ENCODE peak calls at places on chromosomes 1 and 21, in six cellular contexts. One of them, this sample, is unnamed.

GRCh38 chr1:90924982-90925381 is 96.9 kb downstream of the ZNF644 start:
- DNase-seq in suprapubic skin: no peak
- DNase-seq in GM12865: no peak
- DNase-seq in WERI-Rb-1: no peak
- DNase-seq in SK-N-SH: no peak
- DNase-seq in CD8-positive, alpha-beta T cell: no peak
- DNase-seq in this sample: no peak

GRCh38 chr1:99852648-99853047 is 2.5 kb downstream of the AGL start:
- DNase-seq in suprapubic skin: no peak
- DNase-seq in GM12865: no peak
- DNase-seq in WERI-Rb-1: no peak
- DNase-seq in SK-N-SH: no peak
- DNase-seq in CD8-positive, alpha-beta T cell: no peak
- DNase-seq in this sample: no peak

GRCh38 chr1:228803421-228803820 is 68.1 kb downstream of the RHOU start:
- DNase-seq in suprapubic skin: no peak
- DNase-seq in GM12865: no peak
- DNase-seq in WERI-Rb-1: no peak
- DNase-seq in SK-N-SH: no peak
- DNase-seq in CD8-positive, alpha-beta T cell: no peak
- DNase-seq in this sample: no peak

GRCh38 chr1:245611251-245611650 is 456.5 kb downstream of the KIF26B start:
- DNase-seq in suprapubic skin: no peak
- DNase-seq in GM12865: no peak
- DNase-seq in WERI-Rb-1: no peak
- DNase-seq in SK-N-SH: no peak
- DNase-seq in CD8-positive, alpha-beta T cell: no peak
- DNase-seq in this sample: no peak

GRCh38 chr21:46219591-46220239 is 8.9 kb downstream of the LSS start:
- DNase-seq in suprapubic skin: peak
- DNase-seq in GM12865: no peak
- DNase-seq in WERI-Rb-1: no peak
- DNase-seq in SK-N-SH: no peak
- DNase-seq in CD8-positive, alpha-beta T cell: no peak
- DNase-seq in this sample: no peak

GRCh38 chr1:61519631-61520030 is 205.3 kb downstream of the TM2D1 start:
- DNase-seq in suprapubic skin: no peak
- DNase-seq in GM12865: no peak
- DNase-seq in WERI-Rb-1: no peak
- DNase-seq in SK-N-SH: no peak
- DNase-seq in CD8-positive, alpha-beta T cell: no peak
- DNase-seq in this sample: no peak

GRCh38 chr1:33370286-33370685 is 49.4 kb upstream of the A3GALT2 start:
- DNase-seq in suprapubic skin: no peak
- DNase-seq in GM12865: no peak
- DNase-seq in WERI-Rb-1: no peak
- DNase-seq in SK-N-SH: peak
- DNase-seq in CD8-positive, alpha-beta T cell: no peak
- DNase-seq in this sample: no peak

GRCh38 chr21:35953570-35953969 is 106.8 kb downstream of the SETD4 start:
- DNase-seq in suprapubic skin: no peak
- DNase-seq in GM12865: no peak
- DNase-seq in WERI-Rb-1: no peak
- DNase-seq in SK-N-SH: no peak
- DNase-seq in CD8-positive, alpha-beta T cell: no peak
- DNase-seq in this sample: no peak

GRCh38 chr21:45588086-45588825 is 46.0 kb upstream of the SLC19A1 start:
- DNase-seq in suprapubic skin: peak
- DNase-seq in GM12865: no peak
- DNase-seq in WERI-Rb-1: peak
- DNase-seq in SK-N-SH: no peak
- DNase-seq in CD8-positive, alpha-beta T cell: no peak
- DNase-seq in this sample: peak

GRCh38 chr1:37473431-37474050 is 839 bp upstream of the ZC3H12A start:
- DNase-seq in suprapubic skin: no peak
- DNase-seq in GM12865: no peak
- DNase-seq in WERI-Rb-1: peak
- DNase-seq in SK-N-SH: peak
- DNase-seq in CD8-positive, alpha-beta T cell: peak
- DNase-seq in this sample: no peak

GRCh38 chr1:112817555-112818373 is 102.6 kb upstream of the PPM1J start:
- DNase-seq in suprapubic skin: no peak
- DNase-seq in GM12865: no peak
- DNase-seq in WERI-Rb-1: no peak
- DNase-seq in SK-N-SH: no peak
- DNase-seq in CD8-positive, alpha-beta T cell: no peak
- DNase-seq in this sample: no peak

GRCh38 chr1:210584439-210585113 is 255.9 kb downstream of the HHAT start:
- DNase-seq in suprapubic skin: peak
- DNase-seq in GM12865: peak
- DNase-seq in WERI-Rb-1: peak
- DNase-seq in SK-N-SH: peak
- DNase-seq in CD8-positive, alpha-beta T cell: peak
- DNase-seq in this sample: peak

GRCh38 chr1:101148987-101149386 is 87.8 kb upstream of the S1PR1 start:
- DNase-seq in suprapubic skin: no peak
- DNase-seq in GM12865: no peak
- DNase-seq in WERI-Rb-1: no peak
- DNase-seq in SK-N-SH: no peak
- DNase-seq in CD8-positive, alpha-beta T cell: no peak
- DNase-seq in this sample: no peak

GRCh38 chr1:18949689-18950414 is 6.6 kb downstream of the IFFO2 start:
- DNase-seq in suprapubic skin: no peak
- DNase-seq in GM12865: peak
- DNase-seq in WERI-Rb-1: peak
- DNase-seq in SK-N-SH: no peak
- DNase-seq in CD8-positive, alpha-beta T cell: no peak
- DNase-seq in this sample: no peak

GRCh38 chr1:206050655-206051235 is 2.2 kb upstream of the RHEX start:
- DNase-seq in suprapubic skin: no peak
- DNase-seq in GM12865: peak
- DNase-seq in WERI-Rb-1: no peak
- DNase-seq in SK-N-SH: no peak
- DNase-seq in CD8-positive, alpha-beta T cell: peak
- DNase-seq in this sample: no peak

GRCh38 chr1:77513839-77514763 is 168.4 kb downstream of the ZZZ3 start:
- DNase-seq in suprapubic skin: no peak
- DNase-seq in GM12865: no peak
- DNase-seq in WERI-Rb-1: no peak
- DNase-seq in SK-N-SH: no peak
- DNase-seq in CD8-positive, alpha-beta T cell: no peak
- DNase-seq in this sample: no peak

GRCh38 chr1:183461350-183461749 is 10.9 kb upstream of the SMG7 start:
- DNase-seq in suprapubic skin: no peak
- DNase-seq in GM12865: no peak
- DNase-seq in WERI-Rb-1: no peak
- DNase-seq in SK-N-SH: no peak
- DNase-seq in CD8-positive, alpha-beta T cell: no peak
- DNase-seq in this sample: no peak

GRCh38 chr1:238562376-238562775 is 671.7 kb upstream of the ZP4 start:
- DNase-seq in suprapubic skin: no peak
- DNase-seq in GM12865: no peak
- DNase-seq in WERI-Rb-1: no peak
- DNase-seq in SK-N-SH: no peak
- DNase-seq in CD8-positive, alpha-beta T cell: no peak
- DNase-seq in this sample: no peak

GRCh38 chr1:6246497-6247295 is 2.7 kb downstream of the HES3 start:
- DNase-seq in suprapubic skin: peak
- DNase-seq in GM12865: peak
- DNase-seq in WERI-Rb-1: peak
- DNase-seq in SK-N-SH: peak
- DNase-seq in CD8-positive, alpha-beta T cell: peak
- DNase-seq in this sample: peak

GRCh38 chr1:25566186-25566729 is 22.9 kb downstream of the LDLRAP1 start:
- DNase-seq in suprapubic skin: no peak
- DNase-seq in GM12865: no peak
- DNase-seq in WERI-Rb-1: no peak
- DNase-seq in SK-N-SH: no peak
- DNase-seq in CD8-positive, alpha-beta T cell: no peak
- DNase-seq in this sample: no peak

GRCh38 chr1:92087542-92087941 is 7.4 kb downstream of the BTBD8 start:
- DNase-seq in suprapubic skin: no peak
- DNase-seq in GM12865: no peak
- DNase-seq in WERI-Rb-1: no peak
- DNase-seq in SK-N-SH: no peak
- DNase-seq in CD8-positive, alpha-beta T cell: no peak
- DNase-seq in this sample: no peak

GRCh38 chr1:8412183-8412831 is 94.4 kb downstream of the SLC45A1 start:
- DNase-seq in suprapubic skin: peak
- DNase-seq in GM12865: no peak
- DNase-seq in WERI-Rb-1: no peak
- DNase-seq in SK-N-SH: no peak
- DNase-seq in CD8-positive, alpha-beta T cell: no peak
- DNase-seq in this sample: no peak

GRCh38 chr1:113247355-113247754 is 143.0 kb upstream of the MAGI3 start:
- DNase-seq in suprapubic skin: no peak
- DNase-seq in GM12865: no peak
- DNase-seq in WERI-Rb-1: no peak
- DNase-seq in SK-N-SH: no peak
- DNase-seq in CD8-positive, alpha-beta T cell: no peak
- DNase-seq in this sample: no peak

GRCh38 chr1:218480137-218480536 is 135.0 kb downstream of the TGFB2 start:
- DNase-seq in suprapubic skin: no peak
- DNase-seq in GM12865: no peak
- DNase-seq in WERI-Rb-1: no peak
- DNase-seq in SK-N-SH: no peak
- DNase-seq in CD8-positive, alpha-beta T cell: no peak
- DNase-seq in this sample: no peak

GRCh38 chr1:183477986-183478781 is 5.9 kb downstream of the SMG7 start:
- DNase-seq in suprapubic skin: no peak
- DNase-seq in GM12865: peak
- DNase-seq in WERI-Rb-1: no peak
- DNase-seq in SK-N-SH: no peak
- DNase-seq in CD8-positive, alpha-beta T cell: no peak
- DNase-seq in this sample: no peak

DNA sequence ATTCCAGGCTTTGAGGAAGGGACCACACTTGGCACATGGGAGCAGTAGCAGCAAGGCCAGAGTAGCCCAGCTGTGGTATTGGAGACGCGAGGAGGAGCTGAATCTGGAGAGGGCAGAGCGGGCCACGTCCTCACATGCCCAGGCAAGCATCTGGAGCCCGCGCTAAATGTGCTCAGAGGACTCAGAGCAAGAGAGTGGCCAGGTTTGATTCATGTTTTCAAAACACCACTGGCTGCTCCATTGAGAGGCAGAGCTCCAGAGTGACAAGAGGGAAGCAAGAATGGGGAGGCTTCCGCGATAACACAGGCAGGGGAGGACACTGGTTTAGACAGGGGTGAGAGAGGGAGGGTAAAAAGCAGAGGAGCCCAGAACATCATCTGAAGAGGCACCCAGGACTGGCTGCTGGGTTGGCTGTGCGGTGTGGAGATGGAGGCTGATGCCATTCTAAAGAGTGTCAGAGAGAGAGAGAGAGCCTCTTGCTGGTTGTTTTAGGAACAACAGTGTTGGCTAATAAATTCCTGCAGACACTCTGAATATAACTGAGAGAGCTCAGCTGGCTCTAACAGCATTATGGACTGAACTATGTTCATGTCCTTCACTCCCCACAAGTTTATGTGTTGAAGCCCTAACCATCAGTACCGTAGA is 32.3 kb downstream of the RCAN1 start:
- DNase-seq in suprapubic skin: no peak
- DNase-seq in GM12865: peak
- DNase-seq in WERI-Rb-1: no peak
- DNase-seq in SK-N-SH: peak
- DNase-seq in CD8-positive, alpha-beta T cell: no peak
- DNase-seq in this sample: peak
- TF ChIP-seq CTCF in suprapubic skin: peak
- TF ChIP-seq CTCF in GM12865: peak
- TF ChIP-seq CTCF in WERI-Rb-1: peak
- TF ChIP-seq CTCF in SK-N-SH: peak
- TF ChIP-seq CTCF in CD8-positive, alpha-beta T cell: no peak
- TF ChIP-seq CTCF in this sample: peak

DNA sequence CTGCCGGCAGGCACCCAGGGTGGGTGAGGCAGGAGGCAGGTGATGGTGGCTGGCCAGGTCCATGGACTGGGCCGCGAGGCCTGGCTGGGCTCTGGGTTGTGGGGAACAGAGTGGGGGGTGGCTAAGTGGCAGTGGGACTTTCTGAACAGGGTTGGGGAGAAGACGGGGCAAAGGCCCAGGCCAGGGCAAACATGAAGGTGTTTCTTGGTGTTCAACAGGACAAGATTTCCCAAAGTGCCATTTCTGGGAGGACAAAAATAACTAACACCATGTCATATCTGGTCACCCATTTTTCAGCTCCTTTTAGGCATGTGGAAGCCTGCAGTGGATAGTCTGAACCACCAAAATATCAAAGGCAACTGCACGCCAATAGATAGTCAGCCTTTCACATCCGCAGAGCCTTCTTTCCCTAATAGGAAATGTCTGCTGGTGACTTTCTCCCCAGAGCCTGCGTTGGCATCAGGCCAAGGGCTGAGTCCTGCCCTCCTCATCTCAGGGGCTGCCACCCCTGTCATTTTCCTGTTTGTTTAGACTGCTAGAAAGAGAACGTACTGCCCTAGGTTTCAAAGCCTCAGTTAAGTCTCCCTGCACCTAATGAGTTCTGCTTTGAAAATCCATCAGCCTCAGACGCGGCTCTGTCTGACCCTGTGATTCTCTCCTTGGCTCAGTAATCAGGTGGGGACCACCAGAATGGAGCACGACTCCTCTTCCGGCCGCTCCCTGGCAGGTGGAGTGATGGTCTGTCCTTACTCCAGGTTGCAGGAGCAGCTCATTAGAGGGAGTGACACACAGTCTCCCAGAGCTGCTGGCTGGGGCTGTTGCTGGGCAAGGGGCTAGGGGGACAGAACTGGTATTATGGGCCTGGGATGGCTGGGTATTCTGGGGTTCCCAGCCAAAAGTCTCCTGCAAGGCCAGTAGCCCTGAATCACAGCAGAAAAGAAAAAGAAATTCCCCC is 27.1 kb downstream of the STUM start:
- DNase-seq in suprapubic skin: peak
- DNase-seq in GM12865: no peak
- DNase-seq in WERI-Rb-1: no peak
- DNase-seq in SK-N-SH: peak
- DNase-seq in CD8-positive, alpha-beta T cell: no peak
- DNase-seq in this sample: no peak
- TF ChIP-seq CTCF in suprapubic skin: no peak
- TF ChIP-seq CTCF in GM12865: no peak
- TF ChIP-seq CTCF in WERI-Rb-1: no peak
- TF ChIP-seq CTCF in SK-N-SH: no peak
- TF ChIP-seq CTCF in CD8-positive, alpha-beta T cell: no peak
- TF ChIP-seq CTCF in this sample: no peak

GRCh38 chr1:79391896-79392295 is 385.4 kb upstream of the ADGRL4 start:
- DNase-seq in suprapubic skin: no peak
- DNase-seq in GM12865: no peak
- DNase-seq in WERI-Rb-1: no peak
- DNase-seq in SK-N-SH: no peak
- DNase-seq in CD8-positive, alpha-beta T cell: no peak
- DNase-seq in this sample: no peak

GRCh38 chr1:79386730-79387129 is 380.2 kb upstream of the ADGRL4 start:
- DNase-seq in suprapubic skin: no peak
- DNase-seq in GM12865: no peak
- DNase-seq in WERI-Rb-1: no peak
- DNase-seq in SK-N-SH: no peak
- DNase-seq in CD8-positive, alpha-beta T cell: no peak
- DNase-seq in this sample: no peak

GRCh38 chr1:79388694-79389361 is 382.3 kb upstream of the ADGRL4 start:
- DNase-seq in suprapubic skin: no peak
- DNase-seq in GM12865: no peak
- DNase-seq in WERI-Rb-1: no peak
- DNase-seq in SK-N-SH: no peak
- DNase-seq in CD8-positive, alpha-beta T cell: no peak
- DNase-seq in this sample: no peak
- TF ChIP-seq CTCF in suprapubic skin: no peak
- TF ChIP-seq CTCF in GM12865: no peak
- TF ChIP-seq CTCF in WERI-Rb-1: no peak
- TF ChIP-seq CTCF in SK-N-SH: no peak
- TF ChIP-seq CTCF in CD8-positive, alpha-beta T cell: no peak
- TF ChIP-seq CTCF in this sample: no peak

GRCh38 chr1:15584489-15585363 is at the start of gene AGMAT:
- DNase-seq in suprapubic skin: no peak
- DNase-seq in GM12865: peak
- DNase-seq in WERI-Rb-1: peak
- DNase-seq in SK-N-SH: peak
- DNase-seq in CD8-positive, alpha-beta T cell: peak
- DNase-seq in this sample: no peak
- TF ChIP-seq CTCF in suprapubic skin: peak
- TF ChIP-seq CTCF in GM12865: peak
- TF ChIP-seq CTCF in WERI-Rb-1: peak
- TF ChIP-seq CTCF in SK-N-SH: peak
- TF ChIP-seq CTCF in CD8-positive, alpha-beta T cell: no peak
- TF ChIP-seq CTCF in this sample: peak

This sample was measured in osteocyte.